ENCODE peak calls at places on chromosomes 1 and 21, in nine cellular contexts. One of them, this sample, is unnamed.

GRCh38 chr1:21027805-21028204 is 148.9 kb downstream of the EIF4G3 start:
- DNase-seq in uterus: no peak
- DNase-seq in prostate gland: no peak
- DNase-seq in spleen: no peak
- DNase-seq in adrenal gland: no peak
- DNase-seq in K562: peak; percentile 48
- DNase-seq in ovary: no peak
- DNase-seq in IMR-90: peak; percentile 37
- DNase-seq in body of pancreas: no peak
- DNase-seq in this sample: no peak

GRCh38 chr1:186887198-186887597 is 58.4 kb downstream of the PLA2G4A start:
- DNase-seq in prostate gland: no peak
- DNase-seq in ovary: no peak
- DNase-seq in adrenal gland: no peak
- DNase-seq in body of pancreas: no peak
- DNase-seq in uterus: no peak
- DNase-seq in spleen: no peak
- DNase-seq in IMR-90: no peak
- DNase-seq in K562: no peak
- DNase-seq in this sample: no peak

GRCh38 chr1:44700573-44700972 is 26.1 kb downstream of the ARMH1 start:
- DNase-seq in prostate gland: no peak
- DNase-seq in ovary: no peak
- DNase-seq in adrenal gland: no peak
- DNase-seq in K562: no peak
- DNase-seq in IMR-90: peak; percentile 49
- DNase-seq in spleen: no peak
- DNase-seq in uterus: no peak
- DNase-seq in body of pancreas: no peak
- DNase-seq in this sample: no peak

GRCh38 chr1:189782280-189782679 is 695.4 kb downstream of the BRINP3 start:
- DNase-seq in adrenal gland: no peak
- DNase-seq in IMR-90: no peak
- DNase-seq in spleen: no peak
- DNase-seq in ovary: no peak
- DNase-seq in uterus: no peak
- DNase-seq in body of pancreas: no peak
- DNase-seq in K562: no peak
- DNase-seq in prostate gland: no peak
- DNase-seq in this sample: no peak

GRCh38 chr1:63705058-63705457 is 68.8 kb upstream of the ROR1 start:
- DNase-seq in spleen: no peak
- DNase-seq in uterus: no peak
- DNase-seq in K562: no peak
- DNase-seq in IMR-90: no peak
- DNase-seq in ovary: no peak
- DNase-seq in adrenal gland: no peak
- DNase-seq in body of pancreas: peak; percentile 69
- DNase-seq in prostate gland: no peak
- DNase-seq in this sample: no peak

GRCh38 chr1:31617917-31618746 is 643 bp downstream of the HCRTR1 start:
- DNase-seq in K562: peak; percentile 65
- DNase-seq in spleen: no peak
- DNase-seq in ovary: no peak
- DNase-seq in IMR-90: peak; percentile 12
- DNase-seq in prostate gland: no peak
- DNase-seq in body of pancreas: no peak
- DNase-seq in uterus: no peak
- DNase-seq in adrenal gland: peak; percentile 15
- DNase-seq in this sample: peak; percentile 69

GRCh38 chr1:2289607-2290006 is 61.5 kb downstream of the SKI start:
- DNase-seq in adrenal gland: no peak
- DNase-seq in spleen: no peak
- DNase-seq in K562: no peak
- DNase-seq in uterus: no peak
- DNase-seq in IMR-90: no peak
- DNase-seq in ovary: no peak
- DNase-seq in body of pancreas: no peak
- DNase-seq in prostate gland: no peak
- DNase-seq in this sample: no peak

GRCh38 chr1:22709227-22709626 is 1.4 kb upstream of the EPHB2 start:
- DNase-seq in prostate gland: no peak
- DNase-seq in uterus: no peak
- DNase-seq in body of pancreas: no peak
- DNase-seq in K562: no peak
- DNase-seq in ovary: no peak
- DNase-seq in adrenal gland: no peak
- DNase-seq in IMR-90: no peak
- DNase-seq in spleen: peak; percentile 21
- DNase-seq in this sample: no peak

GRCh38 chr1:192571706-192572105 is 3.9 kb upstream of the RGS1 start:
- DNase-seq in prostate gland: no peak
- DNase-seq in body of pancreas: no peak
- DNase-seq in spleen: no peak
- DNase-seq in ovary: no peak
- DNase-seq in adrenal gland: no peak
- DNase-seq in uterus: no peak
- DNase-seq in K562: no peak
- DNase-seq in IMR-90: no peak
- DNase-seq in this sample: no peak

GRCh38 chr21:16534408-16535099 is 804.8 kb downstream of the USP25 start:
- DNase-seq in IMR-90: peak; percentile 32
- DNase-seq in ovary: peak; percentile 88
- DNase-seq in spleen: no peak
- DNase-seq in uterus: peak; percentile 84
- DNase-seq in adrenal gland: peak; percentile 82
- DNase-seq in K562: no peak
- DNase-seq in prostate gland: peak; percentile 48
- DNase-seq in body of pancreas: peak; percentile 64
- DNase-seq in this sample: peak; percentile 83

GRCh38 chr1:33366766-33367487 is 46.0 kb upstream of the A3GALT2 start:
- DNase-seq in IMR-90: no peak
- DNase-seq in spleen: no peak
- DNase-seq in body of pancreas: no peak
- DNase-seq in prostate gland: no peak
- DNase-seq in uterus: peak; percentile 44
- DNase-seq in adrenal gland: peak; percentile 12
- DNase-seq in K562: peak; percentile 26
- DNase-seq in ovary: no peak
- DNase-seq in this sample: peak; percentile 40

GRCh38 chr1:108830119-108831008 is 26.5 kb downstream of the AKNAD1 start:
- DNase-seq in prostate gland: peak; percentile 35
- DNase-seq in body of pancreas: peak; percentile 62
- DNase-seq in K562: peak; percentile 85
- DNase-seq in spleen: peak; percentile 73
- DNase-seq in IMR-90: peak; percentile 99
- DNase-seq in ovary: no peak
- DNase-seq in uterus: peak; percentile 86
- DNase-seq in adrenal gland: peak; percentile 85
- DNase-seq in this sample: peak; percentile 90

GRCh38 chr1:209063816-209064664 is 519.5 kb upstream of the CAMK1G start:
- DNase-seq in adrenal gland: no peak
- DNase-seq in body of pancreas: no peak
- DNase-seq in IMR-90: no peak
- DNase-seq in K562: no peak
- DNase-seq in uterus: no peak
- DNase-seq in spleen: no peak
- DNase-seq in ovary: no peak
- DNase-seq in prostate gland: no peak
- DNase-seq in this sample: no peak

GRCh38 chr21:20424943-20425342 is 573.3 kb upstream of the NCAM2 start:
- DNase-seq in prostate gland: no peak
- DNase-seq in adrenal gland: no peak
- DNase-seq in ovary: no peak
- DNase-seq in K562: peak; percentile 37
- DNase-seq in IMR-90: no peak
- DNase-seq in spleen: no peak
- DNase-seq in body of pancreas: no peak
- DNase-seq in uterus: no peak
- DNase-seq in this sample: no peak

GRCh38 chr1:32208891-32209309 is at the start of gene DCDC2B:
- DNase-seq in body of pancreas: peak; percentile 90
- DNase-seq in prostate gland: no peak
- DNase-seq in adrenal gland: peak; percentile 71
- DNase-seq in spleen: no peak
- DNase-seq in uterus: peak; percentile 38
- DNase-seq in IMR-90: peak; percentile 37
- DNase-seq in K562: peak; percentile 57
- DNase-seq in ovary: no peak
- DNase-seq in this sample: peak; percentile 32

GRCh38 chr1:161421456-161421855 is 53.8 kb upstream of the CFAP126 start:
- DNase-seq in uterus: no peak
- DNase-seq in IMR-90: no peak
- DNase-seq in prostate gland: no peak
- DNase-seq in body of pancreas: no peak
- DNase-seq in K562: no peak
- DNase-seq in spleen: no peak
- DNase-seq in ovary: no peak
- DNase-seq in adrenal gland: no peak
- DNase-seq in this sample: no peak
- H3K27me3 ChIP-seq in uterus: no peaks in the 10 kb centered on the region
- H3K27me3 ChIP-seq in IMR-90: no peaks in the 10 kb centered on the region
- H3K27me3 ChIP-seq in prostate gland: no peaks in the 10 kb centered on the region
- H3K27me3 ChIP-seq in body of pancreas: no peaks in the 10 kb centered on the region
- H3K27me3 ChIP-seq in K562: no peaks in the 10 kb centered on the region
- H3K27me3 ChIP-seq in spleen: peaks cover 4% of the 10 kb centered on the region
- H3K27me3 ChIP-seq in ovary: no peaks in the 10 kb centered on the region
- H3K27me3 ChIP-seq in adrenal gland: peaks cover 5% of the 10 kb centered on the region
- H3K27me3 ChIP-seq in this sample: peaks cover 6% of the 10 kb centered on the region

DNA sequence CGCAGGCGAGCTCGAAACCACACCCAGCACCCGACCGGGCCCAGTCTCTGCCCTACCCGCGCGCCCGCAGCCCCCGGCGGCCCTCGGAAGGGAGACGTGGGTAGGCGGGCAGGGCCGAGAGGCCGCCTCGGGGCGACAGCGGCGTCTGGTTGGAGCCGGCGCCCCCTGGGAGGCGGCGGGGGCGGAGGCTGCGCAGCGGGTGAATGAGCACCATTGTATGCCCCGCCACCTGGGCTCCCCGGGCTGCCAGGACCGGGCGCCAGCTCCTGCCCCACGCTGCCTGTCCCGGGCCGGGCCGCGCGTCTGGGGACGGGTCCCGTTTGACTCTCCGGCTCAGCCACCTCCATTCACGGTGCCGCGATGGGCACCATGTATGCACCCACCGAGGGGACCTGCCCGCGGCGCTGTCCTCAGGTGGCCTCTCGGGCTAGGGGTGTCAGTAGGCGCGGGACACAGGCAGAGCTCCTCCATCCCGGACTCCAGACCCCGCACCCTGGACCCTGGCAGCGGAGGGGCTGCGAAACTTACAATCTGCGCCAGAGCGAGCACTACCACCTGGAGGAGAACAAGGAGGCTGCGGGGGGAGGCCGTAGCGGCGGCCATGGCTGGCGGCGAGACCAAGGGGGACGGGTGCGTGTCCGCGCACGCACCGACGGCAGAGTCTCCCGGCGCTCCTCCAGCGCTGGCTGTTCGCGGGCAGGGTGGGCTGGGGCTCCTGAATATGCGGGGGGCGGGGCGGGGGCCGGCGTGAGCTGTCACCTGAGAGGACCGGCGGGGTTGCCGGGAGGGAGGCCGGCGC is at the start of gene COL9A2:
- DNase-seq in body of pancreas: peak; percentile 47
- DNase-seq in prostate gland: no peak
- DNase-seq in K562: no peak
- DNase-seq in ovary: no peak
- DNase-seq in adrenal gland: no peak
- DNase-seq in spleen: peak; percentile 93
- DNase-seq in IMR-90: no peak
- DNase-seq in uterus: no peak
- DNase-seq in this sample: peak; percentile 74
- TF ChIP-seq POLR2A in body of pancreas: peak; percentile 4
- TF ChIP-seq POLR2A in prostate gland: no peak
- TF ChIP-seq POLR2A in K562: no peak
- TF ChIP-seq POLR2A in ovary: no peak
- TF ChIP-seq POLR2A in adrenal gland: no peak
- TF ChIP-seq POLR2A in spleen: no peak
- TF ChIP-seq POLR2A in IMR-90: no peak
- TF ChIP-seq POLR2A in uterus: no peak
- TF ChIP-seq POLR2A in this sample: no peak

GRCh38 chr1:239954836-239955235 is 136.8 kb upstream of the FMN2 start:
- DNase-seq in prostate gland: no peak
- DNase-seq in ovary: no peak
- DNase-seq in adrenal gland: no peak
- DNase-seq in IMR-90: no peak
- DNase-seq in uterus: no peak
- DNase-seq in body of pancreas: no peak
- DNase-seq in K562: no peak
- DNase-seq in spleen: no peak
- DNase-seq in this sample: no peak

GRCh38 chr1:239960387-239960786 is 131.3 kb upstream of the FMN2 start:
- DNase-seq in body of pancreas: no peak
- DNase-seq in prostate gland: no peak
- DNase-seq in ovary: no peak
- DNase-seq in uterus: no peak
- DNase-seq in IMR-90: no peak
- DNase-seq in adrenal gland: no peak
- DNase-seq in spleen: no peak
- DNase-seq in K562: no peak
- DNase-seq in this sample: no peak

GRCh38 chr1:239955431-239955830 is 136.3 kb upstream of the FMN2 start:
- DNase-seq in K562: no peak
- DNase-seq in prostate gland: no peak
- DNase-seq in body of pancreas: no peak
- DNase-seq in ovary: no peak
- DNase-seq in adrenal gland: no peak
- DNase-seq in uterus: no peak
- DNase-seq in IMR-90: no peak
- DNase-seq in spleen: no peak
- DNase-seq in this sample: no peak

GRCh38 chr1:239956230-239956629 is 135.5 kb upstream of the FMN2 start:
- DNase-seq in uterus: no peak
- DNase-seq in spleen: no peak
- DNase-seq in ovary: no peak
- DNase-seq in IMR-90: no peak
- DNase-seq in K562: no peak
- DNase-seq in adrenal gland: no peak
- DNase-seq in body of pancreas: no peak
- DNase-seq in prostate gland: no peak
- DNase-seq in this sample: no peak

GRCh38 chr1:239958063-239958462 is 133.6 kb upstream of the FMN2 start:
- DNase-seq in uterus: no peak
- DNase-seq in K562: no peak
- DNase-seq in spleen: no peak
- DNase-seq in body of pancreas: no peak
- DNase-seq in IMR-90: no peak
- DNase-seq in prostate gland: no peak
- DNase-seq in ovary: no peak
- DNase-seq in adrenal gland: no peak
- DNase-seq in this sample: no peak
- H3K27ac ChIP-seq in uterus: no peak overlapping the region
- H3K27ac ChIP-seq in K562: no peak overlapping the region
- H3K27ac ChIP-seq in spleen: no peak overlapping the region
- H3K27ac ChIP-seq in body of pancreas: no peak overlapping the region
- H3K27ac ChIP-seq in IMR-90: no peak overlapping the region
- H3K27ac ChIP-seq in prostate gland: no peak overlapping the region
- H3K27ac ChIP-seq in ovary: no peak overlapping the region
- H3K27ac ChIP-seq in adrenal gland: no peak overlapping the region
- H3K27ac ChIP-seq in this sample: no peak overlapping the region

DNA sequence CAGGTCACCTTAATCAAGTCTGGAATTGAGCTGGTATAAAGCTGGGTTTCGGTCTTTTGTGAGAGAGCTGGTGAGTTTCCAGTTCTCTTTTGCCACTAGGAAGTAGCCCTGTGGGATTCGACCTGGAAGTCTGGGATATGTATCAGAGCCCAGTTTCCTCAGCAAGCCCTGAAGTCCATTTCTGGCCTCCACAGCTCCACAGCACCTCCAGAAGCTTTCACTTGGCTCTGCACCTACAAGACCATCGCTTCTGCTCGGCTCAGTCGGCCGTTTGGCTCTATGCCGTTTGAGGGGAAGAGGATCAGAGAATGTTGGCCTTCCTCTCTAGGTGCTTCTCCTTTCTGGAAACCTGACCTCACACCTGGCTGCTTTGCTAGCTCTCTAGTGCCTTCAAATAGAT is 148.0 kb downstream of the GALNT2 start:
- DNase-seq in spleen: no peak
- DNase-seq in K562: peak; percentile 33
- DNase-seq in body of pancreas: peak; percentile 76
- DNase-seq in uterus: peak; percentile 44
- DNase-seq in IMR-90: peak; percentile 64
- DNase-seq in ovary: peak; percentile 60
- DNase-seq in prostate gland: no peak
- DNase-seq in adrenal gland: peak; percentile 40
- DNase-seq in this sample: no peak
- H3K27me3 ChIP-seq in spleen: no peaks in the 10 kb centered on the region
- H3K27me3 ChIP-seq in K562: no peaks in the 10 kb centered on the region
- H3K27me3 ChIP-seq in body of pancreas: no peaks in the 10 kb centered on the region
- H3K27me3 ChIP-seq in uterus: no peaks in the 10 kb centered on the region
- H3K27me3 ChIP-seq in IMR-90: no peaks in the 10 kb centered on the region
- H3K27me3 ChIP-seq in ovary: no peaks in the 10 kb centered on the region
- H3K27me3 ChIP-seq in prostate gland: no peaks in the 10 kb centered on the region
- H3K27me3 ChIP-seq in adrenal gland: no peaks in the 10 kb centered on the region
- H3K27me3 ChIP-seq in this sample: no peaks in the 10 kb centered on the region